ENCODE peak calls at places on chromosomes 13 and 19, in eight cellular contexts. One of them, this sample, is unnamed.

GRCh38 chr19:46181386-46181774 is 33.3 kb downstream of the IGFL2 start:
- DNase-seq in endothelial cell: no peak
- DNase-seq in anterior cingulate cortex: no peak
- DNase-seq in omental fat pad: no peak
- DNase-seq in NCI-H510A: no peak
- DNase-seq in stimulated activated CD4-positive, alpha-beta T cell treated with anti-CD3 and anti-CD28 coated beads, Interleukin-15, amount 100 ng/mL, for 48 hours: peak
- DNase-seq in HS-27A: no peak
- DNase-seq in AML-193: no peak
- DNase-seq in this sample: no peak

GRCh38 chr13:46160474-46161066 is 21.4 kb downstream of the LCP1 start:
- DNase-seq in endothelial cell: peak
- DNase-seq in anterior cingulate cortex: no peak
- DNase-seq in omental fat pad: no peak
- DNase-seq in NCI-H510A: no peak
- DNase-seq in stimulated activated CD4-positive, alpha-beta T cell treated with anti-CD3 and anti-CD28 coated beads, Interleukin-15, amount 100 ng/mL, for 48 hours: no peak
- DNase-seq in HS-27A: peak
- DNase-seq in AML-193: peak
- DNase-seq in this sample: no peak

GRCh38 chr13:110826861-110827672 is 87.8 kb downstream of the ANKRD10 start:
- DNase-seq in endothelial cell: no peak
- DNase-seq in anterior cingulate cortex: peak
- DNase-seq in omental fat pad: no peak
- DNase-seq in NCI-H510A: no peak
- DNase-seq in stimulated activated CD4-positive, alpha-beta T cell treated with anti-CD3 and anti-CD28 coated beads, Interleukin-15, amount 100 ng/mL, for 48 hours: no peak
- DNase-seq in HS-27A: no peak
- DNase-seq in AML-193: no peak
- DNase-seq in this sample: no peak

GRCh38 chr13:98199480-98199879 is 22.4 kb upstream of the RNF113B start:
- DNase-seq in endothelial cell: no peak
- DNase-seq in anterior cingulate cortex: no peak
- DNase-seq in omental fat pad: no peak
- DNase-seq in NCI-H510A: peak
- DNase-seq in stimulated activated CD4-positive, alpha-beta T cell treated with anti-CD3 and anti-CD28 coated beads, Interleukin-15, amount 100 ng/mL, for 48 hours: no peak
- DNase-seq in HS-27A: no peak
- DNase-seq in AML-193: no peak
- DNase-seq in this sample: no peak

GRCh38 chr19:53212703-53213320 is 19.7 kb upstream of the ZNF665 start:
- DNase-seq in endothelial cell: no peak
- DNase-seq in anterior cingulate cortex: no peak
- DNase-seq in omental fat pad: no peak
- DNase-seq in NCI-H510A: no peak
- DNase-seq in stimulated activated CD4-positive, alpha-beta T cell treated with anti-CD3 and anti-CD28 coated beads, Interleukin-15, amount 100 ng/mL, for 48 hours: no peak
- DNase-seq in HS-27A: no peak
- DNase-seq in AML-193: no peak
- DNase-seq in this sample: no peak

GRCh38 chr19:49132974-49133609 is 13.7 kb downstream of the PPFIA3 start:
- DNase-seq in endothelial cell: no peak
- DNase-seq in anterior cingulate cortex: no peak
- DNase-seq in omental fat pad: no peak
- DNase-seq in NCI-H510A: peak
- DNase-seq in stimulated activated CD4-positive, alpha-beta T cell treated with anti-CD3 and anti-CD28 coated beads, Interleukin-15, amount 100 ng/mL, for 48 hours: no peak
- DNase-seq in HS-27A: no peak
- DNase-seq in AML-193: no peak
- DNase-seq in this sample: no peak

GRCh38 chr13:95253033-95253432 is 48.2 kb downstream of the ABCC4 start:
- DNase-seq in endothelial cell: no peak
- DNase-seq in anterior cingulate cortex: no peak
- DNase-seq in omental fat pad: no peak
- DNase-seq in NCI-H510A: no peak
- DNase-seq in stimulated activated CD4-positive, alpha-beta T cell treated with anti-CD3 and anti-CD28 coated beads, Interleukin-15, amount 100 ng/mL, for 48 hours: no peak
- DNase-seq in HS-27A: no peak
- DNase-seq in AML-193: no peak
- DNase-seq in this sample: no peak

GRCh38 chr13:97259787-97260641 is 37.9 kb downstream of the MBNL2 start:
- DNase-seq in endothelial cell: no peak
- DNase-seq in anterior cingulate cortex: no peak
- DNase-seq in omental fat pad: no peak
- DNase-seq in NCI-H510A: no peak
- DNase-seq in stimulated activated CD4-positive, alpha-beta T cell treated with anti-CD3 and anti-CD28 coated beads, Interleukin-15, amount 100 ng/mL, for 48 hours: no peak
- DNase-seq in HS-27A: no peak
- DNase-seq in AML-193: no peak
- DNase-seq in this sample: no peak

GRCh38 chr19:34661357-34661756 is 15.6 kb downstream of the SCGB2B2 start:
- DNase-seq in endothelial cell: no peak
- DNase-seq in anterior cingulate cortex: no peak
- DNase-seq in omental fat pad: no peak
- DNase-seq in NCI-H510A: no peak
- DNase-seq in stimulated activated CD4-positive, alpha-beta T cell treated with anti-CD3 and anti-CD28 coated beads, Interleukin-15, amount 100 ng/mL, for 48 hours: no peak
- DNase-seq in HS-27A: no peak
- DNase-seq in AML-193: no peak
- DNase-seq in this sample: no peak

GRCh38 chr13:101575591-101575990 is 123.1 kb downstream of the ITGBL1 start:
- DNase-seq in endothelial cell: no peak
- DNase-seq in anterior cingulate cortex: no peak
- DNase-seq in omental fat pad: no peak
- DNase-seq in NCI-H510A: no peak
- DNase-seq in stimulated activated CD4-positive, alpha-beta T cell treated with anti-CD3 and anti-CD28 coated beads, Interleukin-15, amount 100 ng/mL, for 48 hours: no peak
- DNase-seq in HS-27A: no peak
- DNase-seq in AML-193: no peak
- DNase-seq in this sample: no peak

GRCh38 chr13:32229443-32229842 is 85.7 kb downstream of the ZAR1L start:
- DNase-seq in endothelial cell: no peak
- DNase-seq in anterior cingulate cortex: peak
- DNase-seq in omental fat pad: no peak
- DNase-seq in NCI-H510A: peak
- DNase-seq in stimulated activated CD4-positive, alpha-beta T cell treated with anti-CD3 and anti-CD28 coated beads, Interleukin-15, amount 100 ng/mL, for 48 hours: no peak
- DNase-seq in HS-27A: no peak
- DNase-seq in AML-193: no peak
- DNase-seq in this sample: no peak

GRCh38 chr19:33828266-33829075 is 31.8 kb downstream of the KCTD15 start:
- DNase-seq in endothelial cell: no peak
- DNase-seq in anterior cingulate cortex: no peak
- DNase-seq in omental fat pad: no peak
- DNase-seq in NCI-H510A: no peak
- DNase-seq in stimulated activated CD4-positive, alpha-beta T cell treated with anti-CD3 and anti-CD28 coated beads, Interleukin-15, amount 100 ng/mL, for 48 hours: no peak
- DNase-seq in HS-27A: no peak
- DNase-seq in AML-193: no peak
- DNase-seq in this sample: no peak

GRCh38 chr13:44359983-44360375 is 13.6 kb upstream of the SERP2 start:
- DNase-seq in endothelial cell: no peak
- DNase-seq in anterior cingulate cortex: no peak
- DNase-seq in omental fat pad: no peak
- DNase-seq in NCI-H510A: no peak
- DNase-seq in stimulated activated CD4-positive, alpha-beta T cell treated with anti-CD3 and anti-CD28 coated beads, Interleukin-15, amount 100 ng/mL, for 48 hours: no peak
- DNase-seq in HS-27A: no peak
- DNase-seq in AML-193: no peak
- DNase-seq in this sample: no peak

GRCh38 chr13:93723316-93723715 is 496.7 kb downstream of the GPC6 start:
- DNase-seq in endothelial cell: no peak
- DNase-seq in anterior cingulate cortex: no peak
- DNase-seq in omental fat pad: no peak
- DNase-seq in NCI-H510A: no peak
- DNase-seq in stimulated activated CD4-positive, alpha-beta T cell treated with anti-CD3 and anti-CD28 coated beads, Interleukin-15, amount 100 ng/mL, for 48 hours: no peak
- DNase-seq in HS-27A: no peak
- DNase-seq in AML-193: no peak
- DNase-seq in this sample: no peak

GRCh38 chr19:4713384-4713951 is 10.2 kb downstream of the DPP9 start:
- DNase-seq in endothelial cell: no peak
- DNase-seq in anterior cingulate cortex: no peak
- DNase-seq in omental fat pad: no peak
- DNase-seq in NCI-H510A: no peak
- DNase-seq in stimulated activated CD4-positive, alpha-beta T cell treated with anti-CD3 and anti-CD28 coated beads, Interleukin-15, amount 100 ng/mL, for 48 hours: no peak
- DNase-seq in HS-27A: peak
- DNase-seq in AML-193: no peak
- DNase-seq in this sample: no peak